ENCODE peak calls at places on chromosome 11, in nine cellular contexts. B is sigmoid colon, P is tibial nerve, D is A549, C is H1, S is ovary, I is SK-N-SH, Y is suprapubic skin, A is stomach. V is an unnamed sample.

GRCh38 chr11:5280582-5281102 is 10.9 kb upstream of the HBE1 start:
- DNase-seq in B (no peak), P (no peak), D (peak), C (no peak), S (peak), I (no peak), Y (no peak), A (peak), V (no peak)

GRCh38 chr11:48109046-48109666 is 107.5 kb upstream of the OR4B1 start:
- DNase-seq in B (no peak), P (no peak), D (peak), C (no peak), S (no peak), I (no peak), Y (no peak), A (no peak), V (peak)

GRCh38 chr11:67483901-67484665 is 1.3 kb downstream of the AIP start:
- DNase-seq in B (no peak), P (no peak), D (no peak), C (no peak), S (no peak), I (no peak), Y (no peak), A (no peak), V (no peak)

GRCh38 chr11:122917311-122917710 is 34.8 kb downstream of the JHY start:
- DNase-seq in B (peak), P (no peak), D (no peak), C (no peak), S (no peak), I (no peak), Y (no peak), A (no peak), V (no peak)

GRCh38 chr11:91104237-91104636 is 881.4 kb upstream of the CHORDC1 start:
- DNase-seq in B (no peak), P (no peak), D (peak), C (no peak), S (no peak), I (no peak), Y (no peak), A (no peak), V (no peak)

GRCh38 chr11:64593156-64594105 is 2.4 kb downstream of the SLC22A12 start:
- DNase-seq in B (no peak), P (no peak), D (no peak), C (no peak), S (peak), I (no peak), Y (no peak), A (no peak), V (no peak)

GRCh38 chr11:125425601-125426000 is 70.5 kb downstream of the FEZ1 start:
- DNase-seq in B (no peak), P (peak), D (no peak), C (no peak), S (no peak), I (no peak), Y (no peak), A (no peak), V (no peak)

GRCh38 chr11:110565344-110565684 is 135.6 kb downstream of the FDX1 start:
- DNase-seq in B (no peak), P (no peak), D (no peak), C (no peak), S (no peak), I (no peak), Y (no peak), A (no peak), V (no peak)

GRCh38 chr11:43012606-43013005 is 299.2 kb upstream of the API5 start:
- DNase-seq in B (no peak), P (no peak), D (no peak), C (no peak), S (no peak), I (no peak), Y (no peak), A (no peak), V (no peak)

GRCh38 chr11:61911701-61912529 is 5.5 kb downstream of the RAB3IL1 start:
- DNase-seq in B (peak), P (peak), D (no peak), C (no peak), S (peak), I (peak), Y (peak), A (no peak), V (no peak)

GRCh38 chr11:10916674-10917073 is 58.8 kb upstream of the ZBED5 start:
- DNase-seq in B (no peak), P (no peak), D (no peak), C (no peak), S (no peak), I (no peak), Y (no peak), A (no peak), V (no peak)

GRCh38 chr11:128739589-128739988 is 45.7 kb downstream of the FLI1 start:
- DNase-seq in B (no peak), P (no peak), D (no peak), C (no peak), S (no peak), I (no peak), Y (no peak), A (no peak), V (no peak)

GRCh38 chr11:64146036-64146943 is 19.6 kb downstream of the MACROD1 start:
- DNase-seq in B (no peak), P (no peak), D (peak), C (peak), S (no peak), I (peak), Y (no peak), A (peak), V (no peak)

GRCh38 chr11:93131709-93132108 is 66.1 kb downstream of the SLC36A4 start:
- DNase-seq in B (no peak), P (no peak), D (no peak), C (no peak), S (no peak), I (no peak), Y (no peak), A (no peak), V (no peak)

GRCh38 chr11:44645832-44646231 is 80.4 kb downstream of the CD82 start:
- DNase-seq in B (no peak), P (no peak), D (no peak), C (no peak), S (no peak), I (no peak), Y (no peak), A (no peak), V (no peak)

GRCh38 chr11:31800398-31801265 is 10.5 kb downstream of the PAX6 start:
- DNase-seq in B (no peak), P (no peak), D (no peak), C (no peak), S (no peak), I (no peak), Y (no peak), A (no peak), V (peak)

GRCh38 chr11:12201016-12201985 is 90.9 kb downstream of the MICAL2 start:
- DNase-seq in B (no peak), P (no peak), D (no peak), C (no peak), S (no peak), I (peak), Y (no peak), A (no peak), V (no peak)

GRCh38 chr11:13861411-13861810 is 101.1 kb upstream of the SPON1 start:
- DNase-seq in B (no peak), P (no peak), D (no peak), C (no peak), S (no peak), I (no peak), Y (no peak), A (no peak), V (no peak)

GRCh38 chr11:89381094-89381493 is 110.1 kb downstream of the NOX4 start:
- DNase-seq in B (no peak), P (no peak), D (no peak), C (no peak), S (no peak), I (no peak), Y (no peak), A (no peak), V (no peak)

GRCh38 chr11:93519179-93519578 is 24.0 kb downstream of the SMCO4 start:
- DNase-seq in B (no peak), P (no peak), D (no peak), C (no peak), S (no peak), I (no peak), Y (no peak), A (no peak), V (no peak)

GRCh38 chr11:18727499-18728236 is 1.7 kb upstream of the IGSF22 start:
- DNase-seq in B (no peak), P (no peak), D (peak), C (no peak), S (peak), I (peak), Y (no peak), A (no peak), V (no peak)

GRCh38 chr11:33893711-33894401 is 2.0 kb upstream of the LMO2 start:
- DNase-seq in B (no peak), P (no peak), D (no peak), C (no peak), S (no peak), I (no peak), Y (no peak), A (no peak), V (no peak)

GRCh38 chr11:72826942-72827480 is 12.8 kb downstream of the ATG16L2 start:
- DNase-seq in B (peak), P (no peak), D (no peak), C (no peak), S (no peak), I (no peak), Y (no peak), A (no peak), V (no peak)

GRCh38 chr11:88292156-88292844 is 45.2 kb downstream of the CTSC start:
- DNase-seq in B (no peak), P (no peak), D (no peak), C (no peak), S (peak), I (peak), Y (no peak), A (peak), V (no peak)
- TF ChIP-seq EP300 in B (peak), P (no peak), D (no peak), C (no peak), S (no peak), I (no peak), Y (no peak), A (no peak), V (no peak)

GRCh38 chr11:120612363-120613263 is 101.1 kb downstream of the GRIK4 start:
- DNase-seq in B (no peak), P (no peak), D (peak), C (no peak), S (no peak), I (no peak), Y (no peak), A (peak), V (no peak)
- TF ChIP-seq EP300 in B (no peak), P (no peak), D (no peak), C (no peak), S (no peak), I (no peak), Y (no peak), A (no peak), V (no peak)

DNA sequence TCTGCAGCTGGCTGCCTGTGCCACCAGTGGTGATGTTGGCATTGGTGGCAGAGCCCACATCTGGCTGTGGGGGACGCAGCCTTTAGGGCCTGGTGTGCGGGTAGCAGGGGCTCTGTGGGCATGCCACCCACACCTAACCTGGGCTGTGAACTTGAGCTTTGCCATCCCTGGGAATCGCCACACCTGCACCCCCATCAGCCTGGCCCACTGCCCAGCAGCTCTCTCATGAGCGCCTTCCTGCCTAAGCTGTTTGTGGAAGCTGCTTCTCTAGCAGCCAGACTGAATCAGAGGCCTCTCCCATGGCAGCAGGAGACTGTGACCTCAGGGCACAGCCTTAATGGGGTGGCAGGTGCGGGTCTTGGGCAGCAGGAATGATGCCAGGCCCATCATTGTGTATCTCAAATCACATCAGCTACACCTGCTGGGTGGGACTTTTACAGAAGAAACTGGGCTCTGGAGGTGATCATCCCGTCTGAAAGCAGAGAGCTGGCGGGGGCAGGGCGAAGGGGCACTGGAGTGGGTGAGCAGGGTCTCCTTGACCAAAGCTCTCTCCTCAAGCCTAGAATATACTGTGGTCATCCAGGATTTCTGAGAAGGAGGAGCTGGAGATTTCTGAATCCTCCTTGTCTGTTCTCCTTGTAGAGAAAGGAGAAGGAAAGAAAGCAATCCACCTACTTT is 17.8 kb upstream of the CARS1 start:
- DNase-seq in B (no peak), P (no peak), D (no peak), C (no peak), S (no peak), I (no peak), Y (no peak), A (no peak), V (no peak)
- TF ChIP-seq EP300 in B (no peak), P (no peak), D (no peak), C (no peak), S (no peak), I (no peak), Y (no peak), A (no peak), V (no peak)

GRCh38 chr11:126432065-126432461 is 76.6 kb downstream of the ST3GAL4 start:
- DNase-seq in B (no peak), P (no peak), D (no peak), C (no peak), S (no peak), I (no peak), Y (no peak), A (no peak), V (no peak)
- TF ChIP-seq EP300 in B (no peak), P (no peak), D (no peak), C (no peak), S (no peak), I (no peak), Y (no peak), A (no peak), V (no peak)

GRCh38 chr11:111729441-111729840 is 36.7 kb downstream of the PPP2R1B start:
- DNase-seq in B (no peak), P (no peak), D (no peak), C (no peak), S (no peak), I (no peak), Y (no peak), A (no peak), V (no peak)

GRCh38 chr11:111733009-111733408 is 33.2 kb downstream of the PPP2R1B start:
- DNase-seq in B (peak), P (no peak), D (no peak), C (no peak), S (peak), I (no peak), Y (no peak), A (no peak), V (no peak)

GRCh38 chr11:111731839-111732238 is 34.4 kb downstream of the PPP2R1B start:
- DNase-seq in B (no peak), P (no peak), D (no peak), C (no peak), S (peak), I (no peak), Y (no peak), A (no peak), V (no peak)

GRCh38 chr11:111730031-111730430 is 36.2 kb downstream of the PPP2R1B start:
- DNase-seq in B (no peak), P (no peak), D (no peak), C (no peak), S (no peak), I (no peak), Y (no peak), A (no peak), V (no peak)

GRCh38 chr11:111730871-111731591 is 35.2 kb downstream of the PPP2R1B start:
- DNase-seq in B (peak), P (no peak), D (no peak), C (no peak), S (peak), I (peak), Y (peak), A (peak), V (no peak)
- TF ChIP-seq EP300 in B (no peak), P (peak), D (no peak), C (no peak), S (no peak), I (no peak), Y (no peak), A (no peak), V (no peak)

DNA sequence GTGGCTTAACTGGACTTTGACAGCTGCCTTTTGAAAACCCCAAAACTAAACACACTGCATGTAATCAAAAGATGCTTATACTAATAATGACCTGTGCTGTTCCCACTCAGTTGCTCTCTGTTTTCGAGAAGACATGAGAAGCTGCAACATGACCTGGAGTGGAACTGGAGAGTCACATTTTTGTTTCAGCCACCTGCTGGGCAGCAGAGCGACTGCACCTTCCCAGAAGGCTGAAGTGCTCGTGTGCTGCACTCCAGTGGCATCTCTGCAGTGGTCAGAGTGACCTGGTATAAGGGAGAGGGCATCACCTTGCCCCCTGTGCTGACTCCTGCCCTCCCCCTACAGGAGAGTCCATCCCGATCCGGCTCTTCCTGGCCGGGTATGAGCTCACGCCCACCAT is 8.6 kb downstream of the THYN1 start:
- DNase-seq in B (no peak), P (no peak), D (no peak), C (no peak), S (no peak), I (peak), Y (peak), A (no peak), V (no peak)
- TF ChIP-seq EP300 in B (no peak), P (no peak), D (no peak), C (no peak), S (no peak), I (no peak), Y (no peak), A (no peak), V (no peak)

GRCh38 chr11:108983621-108984020 is 318.8 kb downstream of the DDX10 start:
- DNase-seq in B (no peak), P (no peak), D (no peak), C (no peak), S (no peak), I (no peak), Y (no peak), A (no peak), V (no peak)
- TF ChIP-seq EP300 in B (no peak), P (no peak), D (no peak), C (no peak), S (no peak), I (no peak), Y (no peak), A (no peak), V (no peak)

DNA sequence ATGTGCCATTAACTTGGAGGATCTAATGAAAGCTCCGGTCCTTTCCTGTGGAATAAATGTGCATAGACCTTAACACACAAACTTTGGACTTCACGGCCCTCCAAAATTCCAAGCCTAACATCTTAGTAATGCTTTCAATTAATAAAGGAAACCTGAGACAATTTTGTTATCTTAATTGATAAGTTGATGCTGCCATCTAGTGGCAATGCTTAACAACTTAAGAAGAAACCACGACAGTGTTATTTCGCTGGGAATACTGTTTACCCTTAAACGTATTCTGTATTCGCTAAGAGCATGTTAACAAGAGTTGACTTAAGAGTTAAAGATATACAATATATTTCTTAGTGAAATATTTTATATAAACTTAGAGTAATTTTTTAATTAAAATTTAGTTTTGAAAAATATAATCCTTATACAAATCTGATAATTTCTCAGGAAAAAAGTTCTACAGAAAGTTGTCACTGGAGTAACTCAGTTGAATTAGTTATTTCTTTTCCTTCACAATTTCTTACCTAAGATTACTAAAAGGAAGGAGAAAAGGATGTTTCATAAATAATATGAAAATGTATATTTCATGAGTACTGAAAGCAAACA is 35.0 kb upstream of the OR9G4 start:
- DNase-seq in B (no peak), P (no peak), D (peak), C (no peak), S (no peak), I (peak), Y (no peak), A (no peak), V (no peak)
- TF ChIP-seq EP300 in B (no peak), P (no peak), D (no peak), C (no peak), S (no peak), I (no peak), Y (no peak), A (no peak), V (no peak)

GRCh38 chr11:9858822-9859221 is 194.9 kb downstream of the SWAP70 start:
- DNase-seq in B (no peak), P (no peak), D (no peak), C (no peak), S (no peak), I (peak), Y (no peak), A (no peak), V (no peak)
- TF ChIP-seq EP300 in B (no peak), P (no peak), D (no peak), C (no peak), S (no peak), I (no peak), Y (no peak), A (no peak), V (no peak)

DNA sequence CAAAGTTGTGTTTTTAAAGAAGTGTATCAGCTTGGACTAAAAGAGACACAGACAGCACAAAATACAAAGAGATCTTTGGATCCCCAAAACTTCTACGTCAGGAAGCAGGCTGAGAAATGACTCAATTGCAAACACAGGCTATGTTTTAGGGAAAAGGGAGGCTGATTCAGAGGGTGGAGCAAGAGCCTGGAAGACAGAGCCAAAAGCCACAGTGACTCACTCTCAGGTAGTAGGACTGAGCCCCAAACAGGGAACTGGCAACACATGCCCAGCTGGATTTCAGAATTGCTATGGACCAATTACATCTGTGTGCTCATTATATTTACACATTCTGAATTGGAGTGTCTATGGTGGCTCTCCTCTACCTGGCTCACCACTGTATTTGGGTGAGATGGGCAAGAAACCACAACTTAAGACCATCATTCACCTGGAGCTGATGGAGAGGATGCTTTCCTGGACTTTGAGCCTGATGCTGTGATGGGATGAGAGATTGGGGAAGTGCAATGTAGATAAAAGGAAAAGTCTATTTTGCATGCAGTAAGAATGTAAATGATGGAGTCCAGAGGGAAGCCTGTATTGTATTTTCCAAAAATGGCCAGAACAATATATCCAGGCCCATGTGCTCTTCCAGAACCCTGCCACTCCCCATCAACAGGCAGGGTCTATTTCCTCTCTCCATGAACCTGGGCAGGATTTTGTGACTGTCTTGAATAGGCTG is 20.8 kb upstream of the LINC01488 start:
- DNase-seq in B (no peak), P (no peak), D (no peak), C (no peak), S (no peak), I (no peak), Y (no peak), A (no peak), V (no peak)
- TF ChIP-seq EP300 in B (no peak), P (no peak), D (no peak), C (no peak), S (no peak), I (no peak), Y (no peak), A (no peak), V (no peak)